ENCODE peak calls at places on chromosome 1, in ten cellular contexts. H, S, L, Q, T, E, X, K, Z and V are unnamed samples. For H3K27me3, H3K9me3 and H3K4me1, the result is how much of the 10 kb centered on the place peaks cover.

GRCh38 chr1:226568975-226569741 is 20.6 kb downstream of the STUM start:
- DNase-seq in K (no peak), E (no peak), S (no peak), L (no peak), Z (no peak), X (no peak), Q (no peak), T (no peak), H (no peak), V (no peak)

GRCh38 chr1:32421775-32422174 is 27.5 kb upstream of the BSDC1 start:
- DNase-seq in H (no peak), L (no peak), Z (no peak), X (no peak), Q (no peak), S (no peak), K (no peak), E (no peak), T (no peak), V (no peak)

GRCh38 chr1:78369546-78369945 is 121.2 kb upstream of the PTGFR start:
- DNase-seq in E (no peak), T (no peak), H (no peak), Z (no peak), L (peak), Q (no peak), K (no peak), S (no peak), X (no peak), V (no peak)

GRCh38 chr1:117930484-117930883 is 945 bp downstream of the WDR3 start:
- DNase-seq in X (no peak), L (peak), K (no peak), Z (no peak), T (peak), H (no peak), E (no peak), Q (no peak), S (no peak), V (peak)

GRCh38 chr1:239898067-239898730 is 193.5 kb upstream of the FMN2 start:
- DNase-seq in T (peak), Z (peak), L (peak), S (peak), E (peak), X (peak), H (peak), Q (peak), K (peak), V (peak)

GRCh38 chr1:27572679-27573426 is 31.1 kb downstream of the AHDC1 start:
- DNase-seq in K (peak), T (peak), X (no peak), E (peak), Z (no peak), Q (no peak), S (no peak), L (no peak), H (no peak), V (no peak)

GRCh38 chr1:29412591-29412990 is 176.3 kb downstream of the PTPRU start:
- DNase-seq in X (no peak), Q (no peak), E (no peak), H (no peak), T (no peak), S (no peak), Z (no peak), K (no peak), L (no peak), V (no peak)

GRCh38 chr1:170261669-170262068 is 115.9 kb downstream of the NTMT2 start:
- DNase-seq in H (no peak), S (no peak), T (no peak), Z (no peak), X (no peak), L (peak), K (no peak), E (no peak), Q (no peak), V (no peak)

GRCh38 chr1:36425791-36426190 is 24.5 kb downstream of the OSCP1 start:
- DNase-seq in E (no peak), Q (no peak), X (no peak), T (no peak), Z (peak), H (no peak), K (no peak), L (no peak), S (no peak), V (no peak)

GRCh38 chr1:67764674-67765073 is 68.6 kb downstream of the GNG12 start:
- DNase-seq in K (no peak), S (no peak), L (no peak), Z (no peak), Q (no peak), T (peak), H (no peak), E (no peak), X (no peak), V (no peak)

GRCh38 chr1:48600182-48600581 is 128.2 kb upstream of the SPATA6 start:
- DNase-seq in L (no peak), H (no peak), Q (no peak), E (no peak), Z (no peak), T (no peak), K (no peak), S (no peak), X (no peak), V (no peak)

GRCh38 chr1:236142358-236143103 is at the start of gene GPR137B:
- DNase-seq in Q (peak), L (peak), S (peak), X (no peak), K (peak), H (peak), E (peak), T (peak), Z (no peak), V (peak)

GRCh38 chr1:177615251-177615650 is 354.6 kb downstream of the SEC16B start:
- DNase-seq in Q (no peak), X (no peak), Z (peak), T (no peak), E (no peak), K (no peak), H (no peak), S (no peak), L (no peak), V (no peak)

GRCh38 chr1:157147037-157147436 is 8.8 kb upstream of the ETV3 start:
- DNase-seq in T (no peak), H (no peak), Q (no peak), X (no peak), E (no peak), Z (no peak), L (no peak), S (no peak), K (no peak), V (no peak)

GRCh38 chr1:66397192-66397591 is 136.8 kb upstream of the SGIP1 start:
- DNase-seq in T (no peak), Z (no peak), X (no peak), K (no peak), E (no peak), H (no peak), Q (no peak), L (no peak), S (no peak), V (no peak)

GRCh38 chr1:107912614-107913013 is 52.4 kb downstream of the VAV3 start:
- DNase-seq in T (no peak), E (no peak), H (no peak), K (no peak), L (no peak), S (no peak), Q (no peak), Z (no peak), X (no peak), V (no peak)

GRCh38 chr1:244710474-244711062 is 57.6 kb downstream of the DESI2 start:
- DNase-seq in S (no peak), T (no peak), K (no peak), H (no peak), Z (no peak), X (no peak), E (no peak), L (no peak), Q (no peak), V (no peak)

GRCh38 chr1:59765036-59765730 is 49.6 kb upstream of the HOOK1 start:
- DNase-seq in Z (no peak), X (no peak), Q (no peak), L (no peak), S (no peak), E (no peak), K (no peak), T (no peak), H (no peak), V (peak)

GRCh38 chr1:94753171-94753972 is 66.8 kb upstream of the SLC44A3 start:
- DNase-seq in Z (no peak), L (peak), H (no peak), E (peak), Q (peak), S (no peak), T (peak), X (no peak), K (no peak), V (no peak)

GRCh38 chr1:53686371-53687267 is 52.3 kb downstream of the GLIS1 start:
- DNase-seq in K (no peak), E (no peak), S (no peak), X (no peak), Q (no peak), H (no peak), T (no peak), L (peak), Z (no peak), V (no peak)
- H3K27me3 ChIP-seq in K (under half), E (under half), S (under half), X (under half), Q (under half), H (under half), T (under half), L (under half), Z (under half), V (under half)

DNA sequence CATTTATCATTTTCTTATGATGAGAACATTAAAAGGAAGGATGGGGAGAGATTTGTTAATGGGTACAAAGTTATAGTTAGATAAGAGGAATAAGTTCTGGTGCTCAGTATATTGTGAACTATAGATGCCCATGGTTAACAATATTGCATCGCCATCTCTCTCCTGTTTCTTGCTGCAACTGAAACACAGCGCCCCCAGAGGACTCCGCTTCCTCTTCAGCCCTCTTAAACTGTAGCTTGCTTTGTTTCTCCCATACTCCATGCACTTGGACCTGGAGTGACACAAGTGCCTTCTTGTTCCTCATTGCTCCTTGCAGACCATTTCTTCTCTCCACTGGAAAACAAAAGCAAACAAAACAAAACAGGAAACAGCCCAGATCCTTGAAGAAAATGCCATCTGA is 70.1 kb upstream of the NTPCR start:
- DNase-seq in Z (peak), Q (peak), T (peak), X (no peak), H (peak), K (no peak), L (peak), E (no peak), S (peak), V (peak)
- H3K9me3 ChIP-seq in Z (under half), Q (under half), T (under half), X (under half), H (under half), K (under half), L (under half), E (under half), S (under half), V (under half)

GRCh38 chr1:93671090-93671743 is 10.4 kb downstream of the BCAR3 start:
- DNase-seq in L (no peak), K (no peak), Q (no peak), H (no peak), X (no peak), T (no peak), Z (no peak), S (no peak), E (no peak), V (no peak)
- H3K4me1 ChIP-seq in L (under half), K (half or more), Q (half or more), H (under half), X (half or more), T (under half), Z (under half), S (under half), E (half or more), V (under half)

GRCh38 chr1:3945916-3946840 is 46.1 kb upstream of the C1orf174 start:
- DNase-seq in T (no peak), Q (no peak), L (no peak), E (no peak), Z (no peak), K (no peak), H (no peak), S (no peak), X (no peak), V (no peak)
- H3K27me3 ChIP-seq in T (under half), Q (under half), L (under half), E (under half), Z (under half), K (under half), H (under half), S (under half), X (under half), V (under half)

GRCh38 chr1:245735831-245736530 is 581.2 kb downstream of the KIF26B start:
- DNase-seq in K (no peak), T (no peak), H (no peak), E (no peak), L (peak), Q (no peak), S (no peak), Z (no peak), X (no peak), V (no peak)

GRCh38 chr1:245730796-245731195 is 576.0 kb downstream of the KIF26B start:
- DNase-seq in X (no peak), L (no peak), S (no peak), K (no peak), Q (no peak), T (no peak), H (no peak), Z (no peak), E (no peak), V (no peak)
- H3K9me3 ChIP-seq in X (under half), L (under half), S (under half), K (under half), Q (half or more), T (under half), H (under half), Z (under half), E (under half), V (under half)

GRCh38 chr1:56572334-56573050 is 6.9 kb downstream of the PLPP3 start:
- DNase-seq in K (no peak), H (no peak), Z (no peak), T (no peak), L (no peak), X (no peak), E (no peak), Q (no peak), S (no peak), V (no peak)
- H3K4me1 ChIP-seq in K (half or more), H (under half), Z (under half), T (under half), L (under half), X (half or more), E (under half), Q (under half), S (under half), V (under half)

GRCh38 chr1:89723863-89724262 is 90.9 kb downstream of the LRRC8C start:
- DNase-seq in E (no peak), Z (no peak), L (peak), H (no peak), T (no peak), S (no peak), K (peak), X (peak), Q (no peak), V (no peak)

GRCh38 chr1:89725676-89726075 is 92.8 kb downstream of the LRRC8C start:
- DNase-seq in K (no peak), E (no peak), X (no peak), Q (no peak), Z (no peak), H (no peak), S (no peak), T (no peak), L (no peak), V (no peak)

GRCh38 chr1:89724369-89725015 is 91.6 kb downstream of the LRRC8C start:
- DNase-seq in X (no peak), Z (peak), S (peak), T (no peak), Q (no peak), K (no peak), E (no peak), L (no peak), H (no peak), V (no peak)

GRCh38 chr1:89723144-89723543 is 90.2 kb downstream of the LRRC8C start:
- DNase-seq in E (no peak), Z (no peak), X (no peak), K (no peak), Q (no peak), T (no peak), H (no peak), S (no peak), L (no peak), V (no peak)

GRCh38 chr1:89725016-89725380 is 92.1 kb downstream of the LRRC8C start:
- DNase-seq in E (no peak), L (peak), K (no peak), Q (no peak), X (no peak), T (no peak), H (no peak), Z (no peak), S (peak), V (no peak)
- H3K27me3 ChIP-seq in E (under half), L (under half), K (under half), Q (under half), X (under half), T (under half), H (under half), Z (under half), S (under half), V (under half)